ENCODE peak calls at places on chromosome 16, in ten cellular contexts. V, O, Q, C, Z, B, X, W, A and P are unnamed samples.

GRCh38 chr16:17159616-17160015 is 311.1 kb downstream of the XYLT1 start:
- DNase-seq in V (no peak), O (no peak), Q (no peak), C (no peak), Z (no peak), B (no peak), X (no peak), W (no peak), A (no peak), P (no peak)

GRCh38 chr16:49952386-49952785 is 72.6 kb upstream of the CNEP1R1 start:
- DNase-seq in V (no peak), O (no peak), Q (peak), C (no peak), Z (no peak), B (no peak), X (no peak), W (peak), A (no peak), P (no peak)

GRCh38 chr16:68273896-68274295 is 9.6 kb downstream of the SLC7A6 start:
- DNase-seq in V (no peak), O (no peak), Q (no peak), C (no peak), Z (no peak), B (no peak), X (no peak), W (no peak), A (no peak), P (no peak)

GRCh38 chr16:24977673-24978065 is 37.5 kb downstream of the ARHGAP17 start:
- DNase-seq in V (no peak), O (peak), Q (peak), C (no peak), Z (no peak), B (no peak), X (no peak), W (peak), A (no peak), P (peak)

GRCh38 chr16:89190150-89190958 is 10.0 kb downstream of the SLC22A31 start:
- DNase-seq in V (no peak), O (no peak), Q (no peak), C (no peak), Z (no peak), B (no peak), X (no peak), W (no peak), A (no peak), P (no peak)

GRCh38 chr16:86398622-86399021 is 111.7 kb upstream of the FOXF1 start:
- DNase-seq in V (no peak), O (no peak), Q (no peak), C (no peak), Z (no peak), B (no peak), X (no peak), W (peak), A (no peak), P (no peak)

GRCh38 chr16:56234737-56235136 is 43.4 kb downstream of the GNAO1 start:
- DNase-seq in V (no peak), O (no peak), Q (no peak), C (no peak), Z (no peak), B (no peak), X (no peak), W (no peak), A (no peak), P (no peak)

GRCh38 chr16:4691666-4692412 is 1.5 kb upstream of the NUDT16L1 start:
- DNase-seq in V (no peak), O (no peak), Q (no peak), C (peak), Z (no peak), B (no peak), X (peak), W (no peak), A (no peak), P (no peak)

GRCh38 chr16:53546988-53547391 is 44.0 kb upstream of the AKTIP start:
- DNase-seq in V (no peak), O (no peak), Q (no peak), C (no peak), Z (no peak), B (no peak), X (no peak), W (peak), A (no peak), P (no peak)

GRCh38 chr16:66408181-66409048 is 18.7 kb upstream of the BEAN1 start:
- DNase-seq in V (no peak), O (peak), Q (peak), C (no peak), Z (peak), B (peak), X (no peak), W (peak), A (peak), P (peak)

GRCh38 chr16:3195975-3196374 is 8.0 kb downstream of the OR1F1 start:
- DNase-seq in V (no peak), O (no peak), Q (no peak), C (no peak), Z (no peak), B (no peak), X (no peak), W (no peak), A (no peak), P (no peak)

GRCh38 chr16:86585821-86586611 is 7.7 kb downstream of the FOXL1 start:
- DNase-seq in V (no peak), O (peak), Q (peak), C (no peak), Z (no peak), B (no peak), X (no peak), W (peak), A (no peak), P (no peak)

GRCh38 chr16:80231888-80232287 is 308.9 kb upstream of the DYNLRB2 start:
- DNase-seq in V (no peak), O (peak), Q (peak), C (no peak), Z (no peak), B (no peak), X (no peak), W (peak), A (no peak), P (peak)

GRCh38 chr16:19907161-19907992 is 22.7 kb upstream of the GPRC5B start:
- DNase-seq in V (peak), O (peak), Q (peak), C (peak), Z (peak), B (peak), X (peak), W (peak), A (peak), P (no peak)

GRCh38 chr16:82344157-82344556 is 174.1 kb upstream of the MPHOSPH6 start:
- DNase-seq in V (no peak), O (no peak), Q (no peak), C (no peak), Z (no peak), B (no peak), X (no peak), W (no peak), A (no peak), P (no peak)

GRCh38 chr16:88315543-88316105 is 67.1 kb upstream of the ZNF469 start:
- DNase-seq in V (no peak), O (peak), Q (peak), C (peak), Z (peak), B (peak), X (no peak), W (peak), A (no peak), P (no peak)

GRCh38 chr16:67842509-67843342 is 606 bp downstream of the THAP11 start:
- DNase-seq in V (no peak), O (peak), Q (peak), C (peak), Z (no peak), B (peak), X (peak), W (peak), A (no peak), P (no peak)

GRCh38 chr16:66127459-66128362 is 238.8 kb upstream of the CDH5 start:
- DNase-seq in V (no peak), O (no peak), Q (no peak), C (peak), Z (no peak), B (peak), X (no peak), W (no peak), A (no peak), P (no peak)

GRCh38 chr16:27327586-27327915 is 13.8 kb downstream of the IL4R start:
- DNase-seq in V (no peak), O (no peak), Q (no peak), C (no peak), Z (no peak), B (no peak), X (no peak), W (no peak), A (no peak), P (no peak)

GRCh38 chr16:77582956-77583355 is 139.4 kb upstream of the NUDT7 start:
- DNase-seq in V (no peak), O (no peak), Q (no peak), C (no peak), Z (no peak), B (no peak), X (no peak), W (no peak), A (no peak), P (no peak)

GRCh38 chr16:50763211-50763610 is 21.3 kb downstream of the CYLD start:
- DNase-seq in V (no peak), O (no peak), Q (no peak), C (no peak), Z (no peak), B (no peak), X (no peak), W (no peak), A (no peak), P (no peak)